ENCODE peak calls at places on chromosomes 5 and 9, in seven cellular contexts. A is WERI-Rb-1, J is AG04450, Q is fibroblast of the aortic adventitia, V is brain microvascular endothelial cell, W is fibroblast of mammary gland, M is neural crest cell. X is an unnamed sample.

GRCh38 chr9:72299017-72299603 is 65.9 kb downstream of the ZFAND5 start:
- DNase-seq in V (no peak), M (no peak), J (no peak), Q (no peak), W (peak), A (no peak), X (no peak)

GRCh38 chr9:17389026-17389425 is 189.8 kb upstream of the SH3GL2 start:
- DNase-seq in Q (no peak), W (no peak), M (no peak), A (no peak), V (no peak), J (no peak), X (no peak)

GRCh38 chr5:150801117-150801927 is 22.8 kb downstream of the SMIM3 start:
- DNase-seq in Q (peak), A (peak), V (no peak), M (peak), W (peak), J (no peak), X (peak)

GRCh38 chr9:99326112-99326916 is 104.2 kb downstream of the SEC61B start:
- DNase-seq in M (no peak), V (no peak), A (peak), J (no peak), W (peak), Q (peak), X (peak)

GRCh38 chr5:82422751-82423181 is 144.6 kb upstream of the RPS23 start:
- DNase-seq in Q (peak), M (no peak), A (no peak), J (no peak), V (no peak), W (peak), X (peak)

GRCh38 chr9:127866535-127866934 is 10.9 kb downstream of the AK1 start:
- DNase-seq in Q (no peak), J (no peak), A (no peak), V (no peak), M (no peak), W (no peak), X (no peak)

GRCh38 chr9:81256368-81256767 is 433.0 kb downstream of the TLE1 start:
- DNase-seq in V (no peak), W (no peak), A (no peak), J (no peak), Q (no peak), M (no peak), X (no peak)

GRCh38 chr9:86047361-86047760 is 52.0 kb downstream of the GOLM1 start:
- DNase-seq in A (no peak), V (no peak), J (no peak), M (no peak), W (no peak), Q (no peak), X (no peak)

DNA sequence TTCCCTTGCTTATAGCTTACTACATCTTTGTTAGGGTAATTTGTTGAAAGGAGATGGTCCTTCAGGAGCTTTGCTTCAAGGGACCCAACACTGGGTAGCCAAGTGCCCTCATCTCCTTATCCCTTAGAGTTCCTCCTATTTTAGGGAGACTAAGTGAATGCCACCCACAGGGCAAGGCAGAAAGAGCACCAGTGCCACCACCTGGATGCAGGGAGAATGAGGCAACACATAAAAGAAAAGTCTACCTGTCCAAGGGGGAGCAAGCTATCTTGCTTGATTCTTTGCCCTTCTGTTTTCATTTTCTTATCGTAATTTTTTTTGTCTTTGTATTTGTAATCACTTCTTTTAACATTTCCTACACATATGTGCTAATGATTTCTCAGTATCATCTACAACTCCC is 205.5 kb downstream of the NPR3 start:
- DNase-seq in M (no peak), Q (peak), V (peak), W (peak), A (peak), J (peak), X (peak)
- TF ChIP-seq CTCF in M (peak), Q (peak), V (peak), W (peak), A (peak), J (peak), X (peak)

DNA sequence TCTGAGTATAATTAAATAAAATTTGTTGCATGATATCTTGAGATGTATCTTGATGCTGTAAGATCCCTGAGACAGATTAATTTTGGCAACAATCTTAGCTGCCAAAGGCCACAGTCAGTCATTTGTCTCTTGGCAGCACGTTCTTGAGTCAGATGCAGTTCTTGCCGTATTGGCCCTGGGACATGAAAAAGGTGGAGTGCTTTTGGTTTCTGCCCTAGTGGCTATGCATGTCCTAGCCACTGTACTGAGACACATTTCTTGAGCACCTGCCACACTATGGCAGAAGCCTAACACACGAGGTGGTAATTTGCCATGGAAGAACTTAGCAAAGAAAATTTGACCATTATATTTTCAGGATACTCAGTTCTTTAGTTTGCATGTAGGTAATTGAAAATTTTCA is 45.0 kb upstream of the PHF2 start:
- DNase-seq in M (no peak), J (no peak), Q (no peak), W (peak), V (no peak), A (no peak), X (no peak)
- TF ChIP-seq CTCF in M (peak), J (no peak), Q (no peak), W (peak), V (peak), A (peak), X (peak)

DNA sequence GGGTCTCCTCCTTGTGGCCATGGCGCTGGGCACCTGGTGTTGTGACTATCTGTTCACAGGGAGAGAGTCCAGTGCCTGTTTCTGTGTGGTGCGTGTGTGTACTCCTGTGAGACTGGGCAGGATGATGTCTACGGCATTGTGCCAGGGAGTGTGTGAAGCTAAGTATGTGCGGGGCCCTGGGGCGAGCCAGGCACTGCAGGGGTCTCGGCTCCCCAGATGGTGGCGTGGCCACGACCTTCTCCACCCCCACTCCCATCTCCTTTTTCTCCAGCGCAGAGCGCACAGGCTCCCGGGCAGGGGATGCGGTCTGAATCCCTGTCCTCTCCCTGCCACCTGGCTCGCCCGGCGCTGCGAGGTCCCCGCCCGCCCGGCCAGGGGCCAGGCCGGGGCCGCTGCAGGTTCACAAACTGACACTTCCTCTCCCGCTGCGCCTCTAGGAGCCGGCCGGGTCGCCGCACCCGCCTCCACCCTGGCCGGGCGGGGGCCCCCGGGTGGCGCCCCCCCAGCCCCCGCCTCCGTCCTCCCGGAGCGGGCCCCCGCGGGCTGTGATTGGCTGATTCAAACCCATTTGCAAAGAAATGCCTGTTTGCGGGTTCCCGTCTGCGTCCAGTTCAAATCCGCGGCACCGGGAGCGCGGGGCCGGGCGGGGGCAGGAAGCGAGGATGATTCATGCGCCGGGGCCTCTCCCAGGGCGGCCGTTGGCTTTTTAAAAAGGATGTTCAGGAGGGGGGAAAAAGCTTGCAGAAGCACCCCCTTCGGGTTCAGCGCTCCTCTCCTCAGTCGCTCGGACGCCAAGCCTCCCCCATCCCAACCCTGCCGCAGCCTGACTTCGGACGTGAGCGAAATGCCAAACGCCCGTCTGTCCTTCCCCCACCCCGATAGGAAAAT is 790 bp downstream of the PHF19 start:
- DNase-seq in W (peak), A (peak), V (peak), J (no peak), M (peak), Q (peak), X (peak)
- TF ChIP-seq CTCF in W (no peak), A (peak), V (peak), J (peak), M (no peak), Q (no peak), X (no peak)

DNA sequence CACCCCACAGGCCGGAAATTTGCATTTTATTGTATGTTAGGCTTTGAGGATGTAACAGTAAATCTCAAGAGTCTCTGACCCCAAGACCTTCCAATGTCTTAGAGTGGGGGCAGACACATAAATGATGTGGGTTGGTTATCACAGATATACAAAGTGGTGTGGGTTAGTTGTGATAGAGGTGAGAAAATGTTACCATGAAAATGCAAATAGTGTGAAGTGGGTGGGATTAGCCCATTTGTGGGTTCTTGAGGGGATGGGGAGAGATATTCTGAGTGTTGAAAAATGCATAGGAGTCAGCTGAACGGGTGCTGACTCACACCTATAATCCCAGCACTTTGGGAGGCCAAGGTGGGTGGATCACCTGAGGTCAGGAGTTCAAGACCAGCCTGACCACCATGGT is 7.9 kb upstream of the RNF145 start:
- DNase-seq in V (no peak), J (no peak), W (no peak), A (no peak), Q (no peak), M (no peak), X (no peak)
- TF ChIP-seq CTCF in V (no peak), J (no peak), W (no peak), A (no peak), Q (no peak), M (no peak), X (no peak)

GRCh38 chr9:108434036-108434435 is 421.8 kb downstream of the ACTL7B start:
- DNase-seq in J (no peak), A (no peak), M (no peak), W (no peak), V (no peak), Q (peak), X (no peak)
- TF ChIP-seq CTCF in J (no peak), A (no peak), M (no peak), W (no peak), V (no peak), Q (no peak), X (no peak)

GRCh38 chr5:4625206-4625896 is 514.8 kb upstream of the ADAMTS16 start:
- DNase-seq in A (no peak), Q (no peak), V (no peak), J (no peak), M (no peak), W (no peak), X (no peak)
- TF ChIP-seq CTCF in A (no peak), Q (no peak), V (no peak), J (no peak), M (no peak), W (no peak), X (no peak)

X was measured in cardiac fibroblast.